ENCODE peak calls at places on chromosomes 5 and 9, in seven cellular contexts. One of them, this sample, is unnamed. For H3K4me1, the result is how much of the 10 kb centered on the place peaks cover.

GRCh38 chr5:173222466-173222865 is 12.5 kb downstream of the NKX2-5 start:
- DNase-seq in heart left ventricle: no peak
- DNase-seq in GM23338: no peak
- DNase-seq in neural progenitor cell: no peak
- DNase-seq in breast epithelium: no peak
- DNase-seq in HCT116: no peak
- DNase-seq in right lobe of liver: no peak
- DNase-seq in this sample: no peak

GRCh38 chr9:78370991-78371390 is 74.1 kb downstream of the PSAT1 start:
- DNase-seq in breast epithelium: no peak
- DNase-seq in HCT116: no peak
- DNase-seq in heart left ventricle: no peak
- DNase-seq in GM23338: no peak
- DNase-seq in right lobe of liver: no peak
- DNase-seq in neural progenitor cell: no peak
- DNase-seq in this sample: no peak

GRCh38 chr5:171122372-171122771 is 186.7 kb upstream of the TLX3 start:
- DNase-seq in neural progenitor cell: no peak
- DNase-seq in GM23338: no peak
- DNase-seq in heart left ventricle: no peak
- DNase-seq in right lobe of liver: peak
- DNase-seq in HCT116: no peak
- DNase-seq in breast epithelium: no peak
- DNase-seq in this sample: no peak

GRCh38 chr9:70012569-70012968 is 31.1 kb upstream of the MAMDC2 start:
- DNase-seq in breast epithelium: no peak
- DNase-seq in right lobe of liver: no peak
- DNase-seq in heart left ventricle: no peak
- DNase-seq in HCT116: no peak
- DNase-seq in GM23338: peak
- DNase-seq in neural progenitor cell: peak
- DNase-seq in this sample: no peak

GRCh38 chr9:134341306-134341705 is 15.1 kb downstream of the RXRA start:
- DNase-seq in neural progenitor cell: no peak
- DNase-seq in heart left ventricle: peak
- DNase-seq in right lobe of liver: peak
- DNase-seq in HCT116: no peak
- DNase-seq in breast epithelium: no peak
- DNase-seq in GM23338: no peak
- DNase-seq in this sample: peak

GRCh38 chr5:73867344-73868335 is 241.6 kb downstream of the ARHGEF28 start:
- DNase-seq in GM23338: no peak
- DNase-seq in right lobe of liver: no peak
- DNase-seq in heart left ventricle: no peak
- DNase-seq in HCT116: no peak
- DNase-seq in neural progenitor cell: no peak
- DNase-seq in breast epithelium: no peak
- DNase-seq in this sample: no peak

GRCh38 chr5:6820851-6821479 is 107.7 kb downstream of the TENT4A start:
- DNase-seq in GM23338: peak
- DNase-seq in right lobe of liver: no peak
- DNase-seq in neural progenitor cell: peak
- DNase-seq in HCT116: peak
- DNase-seq in breast epithelium: no peak
- DNase-seq in heart left ventricle: no peak
- DNase-seq in this sample: no peak

GRCh38 chr5:58117491-58117890 is 342.4 kb downstream of the PLK2 start:
- DNase-seq in HCT116: no peak
- DNase-seq in neural progenitor cell: no peak
- DNase-seq in heart left ventricle: no peak
- DNase-seq in GM23338: no peak
- DNase-seq in right lobe of liver: no peak
- DNase-seq in breast epithelium: no peak
- DNase-seq in this sample: no peak

GRCh38 chr9:131618071-131618479 is 72.8 kb downstream of the PRRT1B start:
- DNase-seq in right lobe of liver: peak
- DNase-seq in heart left ventricle: peak
- DNase-seq in neural progenitor cell: no peak
- DNase-seq in HCT116: no peak
- DNase-seq in breast epithelium: no peak
- DNase-seq in GM23338: no peak
- DNase-seq in this sample: peak

GRCh38 chr9:136625101-136626065 is 37.3 kb upstream of the EGFL7 start:
- DNase-seq in right lobe of liver: peak
- DNase-seq in breast epithelium: no peak
- DNase-seq in HCT116: no peak
- DNase-seq in heart left ventricle: peak
- DNase-seq in neural progenitor cell: peak
- DNase-seq in GM23338: peak
- DNase-seq in this sample: peak

GRCh38 chr9:105880517-105880916 is 186.2 kb downstream of the TMEM38B start:
- DNase-seq in HCT116: no peak
- DNase-seq in neural progenitor cell: no peak
- DNase-seq in GM23338: no peak
- DNase-seq in right lobe of liver: no peak
- DNase-seq in breast epithelium: no peak
- DNase-seq in heart left ventricle: no peak
- DNase-seq in this sample: no peak

GRCh38 chr5:77621440-77621839 is 17.1 kb downstream of the OTP start:
- DNase-seq in neural progenitor cell: no peak
- DNase-seq in HCT116: no peak
- DNase-seq in breast epithelium: no peak
- DNase-seq in GM23338: no peak
- DNase-seq in heart left ventricle: no peak
- DNase-seq in right lobe of liver: no peak
- DNase-seq in this sample: no peak

GRCh38 chr9:98016137-98016680 is 33.1 kb downstream of the ANP32B start:
- DNase-seq in GM23338: no peak
- DNase-seq in neural progenitor cell: no peak
- DNase-seq in HCT116: no peak
- DNase-seq in breast epithelium: no peak
- DNase-seq in heart left ventricle: no peak
- DNase-seq in right lobe of liver: no peak
- DNase-seq in this sample: no peak

GRCh38 chr9:22141906-22142305 is 132.8 kb upstream of the CDKN2B start:
- DNase-seq in breast epithelium: no peak
- DNase-seq in heart left ventricle: no peak
- DNase-seq in right lobe of liver: no peak
- DNase-seq in GM23338: no peak
- DNase-seq in neural progenitor cell: peak
- DNase-seq in HCT116: no peak
- DNase-seq in this sample: no peak

GRCh38 chr9:135282001-135282731 is 194.7 kb downstream of the OLFM1 start:
- DNase-seq in HCT116: peak
- DNase-seq in heart left ventricle: peak
- DNase-seq in neural progenitor cell: no peak
- DNase-seq in GM23338: no peak
- DNase-seq in right lobe of liver: peak
- DNase-seq in breast epithelium: peak
- DNase-seq in this sample: peak

GRCh38 chr5:74624501-74624900 is 16.0 kb downstream of the ENC1 start:
- DNase-seq in GM23338: no peak
- DNase-seq in neural progenitor cell: no peak
- DNase-seq in breast epithelium: no peak
- DNase-seq in heart left ventricle: no peak
- DNase-seq in right lobe of liver: no peak
- DNase-seq in HCT116: no peak
- DNase-seq in this sample: no peak

GRCh38 chr9:13324988-13325387 is 45.5 kb upstream of the MPDZ start:
- DNase-seq in right lobe of liver: no peak
- DNase-seq in GM23338: no peak
- DNase-seq in neural progenitor cell: no peak
- DNase-seq in heart left ventricle: no peak
- DNase-seq in breast epithelium: no peak
- DNase-seq in HCT116: no peak
- DNase-seq in this sample: no peak

GRCh38 chr5:140926903-140927573 is 939 bp downstream of the PCDHAC1 start:
- DNase-seq in heart left ventricle: peak
- DNase-seq in GM23338: peak
- DNase-seq in right lobe of liver: no peak
- DNase-seq in HCT116: no peak
- DNase-seq in neural progenitor cell: peak
- DNase-seq in breast epithelium: no peak
- DNase-seq in this sample: no peak

GRCh38 chr5:172175263-172175719 is 12.7 kb downstream of the STK10 start:
- DNase-seq in right lobe of liver: peak
- DNase-seq in neural progenitor cell: no peak
- DNase-seq in GM23338: no peak
- DNase-seq in breast epithelium: no peak
- DNase-seq in heart left ventricle: peak
- DNase-seq in HCT116: no peak
- DNase-seq in this sample: peak

GRCh38 chr5:137146402-137146889 is 352.7 kb downstream of the SPOCK1 start:
- DNase-seq in GM23338: no peak
- DNase-seq in breast epithelium: no peak
- DNase-seq in neural progenitor cell: no peak
- DNase-seq in right lobe of liver: no peak
- DNase-seq in heart left ventricle: peak
- DNase-seq in HCT116: peak
- DNase-seq in this sample: no peak

GRCh38 chr5:125294844-125295243 is 548.4 kb upstream of the ZNF608 start:
- DNase-seq in breast epithelium: no peak
- DNase-seq in neural progenitor cell: no peak
- DNase-seq in right lobe of liver: no peak
- DNase-seq in HCT116: no peak
- DNase-seq in heart left ventricle: no peak
- DNase-seq in GM23338: no peak
- DNase-seq in this sample: no peak

GRCh38 chr5:180665682-180666404 is 16.4 kb upstream of the FLT4 start:
- DNase-seq in HCT116: no peak
- DNase-seq in breast epithelium: no peak
- DNase-seq in GM23338: no peak
- DNase-seq in right lobe of liver: no peak
- DNase-seq in neural progenitor cell: no peak
- DNase-seq in heart left ventricle: no peak
- DNase-seq in this sample: no peak
- H3K4me1 ChIP-seq in HCT116: under half
- H3K4me1 ChIP-seq in breast epithelium: under half
- H3K4me1 ChIP-seq in GM23338: under half
- H3K4me1 ChIP-seq in right lobe of liver: under half
- H3K4me1 ChIP-seq in neural progenitor cell: under half
- H3K4me1 ChIP-seq in heart left ventricle: under half
- H3K4me1 ChIP-seq in this sample: under half

GRCh38 chr9:73156593-73157187 is 5.0 kb downstream of the ANXA1 start:
- DNase-seq in right lobe of liver: no peak
- DNase-seq in GM23338: no peak
- DNase-seq in neural progenitor cell: no peak
- DNase-seq in heart left ventricle: no peak
- DNase-seq in HCT116: no peak
- DNase-seq in breast epithelium: no peak
- DNase-seq in this sample: no peak
- TF ChIP-seq CTCF in right lobe of liver: no peak
- TF ChIP-seq CTCF in GM23338: no peak
- TF ChIP-seq CTCF in neural progenitor cell: no peak
- TF ChIP-seq CTCF in heart left ventricle: no peak
- TF ChIP-seq CTCF in HCT116: no peak
- TF ChIP-seq CTCF in breast epithelium: no peak
- TF ChIP-seq CTCF in this sample: no peak

GRCh38 chr5:135387629-135387960 is 11.4 kb downstream of the MACROH2A1 start:
- DNase-seq in heart left ventricle: no peak
- DNase-seq in GM23338: no peak
- DNase-seq in breast epithelium: no peak
- DNase-seq in right lobe of liver: no peak
- DNase-seq in HCT116: no peak
- DNase-seq in neural progenitor cell: no peak
- DNase-seq in this sample: no peak

GRCh38 chr5:135386886-135387628 is 12.0 kb downstream of the MACROH2A1 start:
- DNase-seq in GM23338: no peak
- DNase-seq in breast epithelium: no peak
- DNase-seq in heart left ventricle: peak
- DNase-seq in HCT116: peak
- DNase-seq in neural progenitor cell: no peak
- DNase-seq in right lobe of liver: no peak
- DNase-seq in this sample: peak

GRCh38 chr5:135386096-135386495 is 12.9 kb downstream of the MACROH2A1 start:
- DNase-seq in neural progenitor cell: no peak
- DNase-seq in GM23338: no peak
- DNase-seq in right lobe of liver: no peak
- DNase-seq in HCT116: no peak
- DNase-seq in heart left ventricle: no peak
- DNase-seq in breast epithelium: no peak
- DNase-seq in this sample: no peak

GRCh38 chr5:135391123-135391868 is 7.7 kb downstream of the MACROH2A1 start:
- DNase-seq in GM23338: no peak
- DNase-seq in neural progenitor cell: peak
- DNase-seq in heart left ventricle: no peak
- DNase-seq in HCT116: no peak
- DNase-seq in right lobe of liver: no peak
- DNase-seq in breast epithelium: no peak
- DNase-seq in this sample: no peak

GRCh38 chr5:135388860-135389435 is 10.1 kb downstream of the MACROH2A1 start:
- DNase-seq in GM23338: no peak
- DNase-seq in right lobe of liver: no peak
- DNase-seq in HCT116: no peak
- DNase-seq in neural progenitor cell: no peak
- DNase-seq in heart left ventricle: no peak
- DNase-seq in breast epithelium: no peak
- DNase-seq in this sample: no peak
- H3K4me1 ChIP-seq in GM23338: under half
- H3K4me1 ChIP-seq in right lobe of liver: under half
- H3K4me1 ChIP-seq in HCT116: under half
- H3K4me1 ChIP-seq in neural progenitor cell: under half
- H3K4me1 ChIP-seq in heart left ventricle: under half
- H3K4me1 ChIP-seq in breast epithelium: under half
- H3K4me1 ChIP-seq in this sample: half or more

GRCh38 chr5:66793049-66793448 is 196.9 kb downstream of the MAST4 start:
- DNase-seq in right lobe of liver: no peak
- DNase-seq in neural progenitor cell: no peak
- DNase-seq in heart left ventricle: no peak
- DNase-seq in breast epithelium: no peak
- DNase-seq in HCT116: no peak
- DNase-seq in GM23338: no peak
- DNase-seq in this sample: no peak

DNA sequence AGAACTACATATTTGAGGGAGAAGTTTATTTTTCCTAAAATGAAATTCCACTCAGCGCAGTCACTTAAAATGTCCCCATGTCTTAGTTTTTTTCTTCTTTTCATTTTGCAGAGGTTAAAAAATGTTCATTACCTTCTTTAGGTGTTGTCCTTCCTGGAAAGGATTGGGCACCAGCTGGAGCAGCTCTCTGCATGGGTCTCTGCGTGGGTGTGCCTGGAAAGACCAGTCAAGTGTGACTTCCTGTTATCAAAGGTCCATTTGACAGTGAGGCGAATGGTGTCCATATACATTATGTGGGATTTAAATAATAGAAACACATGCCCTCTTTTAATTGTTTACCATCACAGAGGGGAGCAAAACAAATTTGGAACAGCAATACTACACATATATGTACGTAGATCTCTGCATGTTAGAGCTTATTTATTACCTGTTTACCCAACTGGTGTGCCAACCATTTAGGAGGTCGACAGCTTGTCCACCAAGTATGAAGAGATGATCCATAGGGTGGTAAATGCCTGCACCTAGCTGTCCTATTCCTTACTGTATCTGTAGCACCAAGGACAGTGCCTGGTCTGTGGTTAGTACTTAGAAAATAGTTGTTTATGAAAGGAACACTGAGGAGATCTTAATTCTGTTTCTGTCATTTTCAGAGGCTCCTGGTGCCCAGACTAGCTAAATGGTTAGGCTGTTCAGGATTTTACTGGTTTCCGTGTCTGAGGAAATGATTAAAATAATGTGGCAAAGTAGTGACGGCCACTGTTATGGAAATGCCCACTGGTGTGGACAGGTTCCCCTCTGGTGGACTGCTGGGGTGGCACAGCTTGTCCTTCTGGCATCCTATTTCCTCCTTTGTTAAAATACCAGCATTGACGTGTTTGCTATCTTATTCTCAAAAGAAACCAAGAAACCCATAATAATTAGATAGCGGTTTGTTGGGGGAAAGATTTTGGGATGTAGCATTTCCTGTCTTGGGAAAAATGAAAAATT is 200.4 kb downstream of the MAST4 start:
- DNase-seq in breast epithelium: no peak
- DNase-seq in neural progenitor cell: no peak
- DNase-seq in heart left ventricle: no peak
- DNase-seq in HCT116: no peak
- DNase-seq in right lobe of liver: no peak
- DNase-seq in GM23338: peak
- DNase-seq in this sample: no peak
- TF ChIP-seq CTCF in breast epithelium: no peak
- TF ChIP-seq CTCF in neural progenitor cell: peak
- TF ChIP-seq CTCF in heart left ventricle: no peak
- TF ChIP-seq CTCF in HCT116: no peak
- TF ChIP-seq CTCF in right lobe of liver: no peak
- TF ChIP-seq CTCF in GM23338: peak
- TF ChIP-seq CTCF in this sample: no peak

This sample was measured in stomach.